ENCODE peak calls at places on chromosomes 12 and 14, in nine cellular contexts. N is stimulated activated CD8-positive, alpha-beta memory T cell treated with anti-CD3 and anti-CD28 coated beads, Interleukin-4, amount 100 ng/mL, for 1 hour; T is stimulated activated CD4-positive, alpha-beta T cell treated with anti-CD3 and anti-CD28 coated beads, Interleukin-1b, Interleukin-23, amount 100 ng/mL, for 24 hours; R is activated CD4-positive, alpha-beta T cell treated with anti-CD3 and anti-CD28 coated beads, Interleukin-2, amount 50 U/mL, for 4 hours; Z is heart left ventricle; U is effector memory CD8-positive, alpha-beta T cell; G is HT-29; Q is mesothelial cell of epicardium; P is NCI-H460. W is an unnamed sample.

GRCh38 chr12:115174928-115175327 is 491.0 kb upstream of the TBX3 start:
- DNase-seq in N (no peak), T (no peak), U (no peak), G (no peak), R (no peak), P (no peak), Z (no peak), Q (peak), W (no peak)

GRCh38 chr12:127108360-127109215 is 1158.4 kb upstream of the TMEM132C start:
- DNase-seq in U (peak), N (no peak), P (peak), Z (peak), R (peak), G (peak), Q (peak), T (peak), W (no peak)

GRCh38 chr12:12724421-12725085 is 7.4 kb downstream of the CDKN1B start:
- DNase-seq in U (no peak), R (no peak), Q (no peak), T (no peak), Z (no peak), P (no peak), G (no peak), N (no peak), W (no peak)

GRCh38 chr12:15208871-15209656 is 12.2 kb downstream of the RERG start:
- DNase-seq in Q (no peak), U (no peak), G (no peak), R (no peak), N (no peak), P (no peak), T (no peak), Z (no peak), W (no peak)

GRCh38 chr14:60970146-60970545 is 10.7 kb downstream of the TRMT5 start:
- DNase-seq in N (no peak), R (no peak), G (peak), P (no peak), Q (no peak), T (no peak), U (no peak), Z (no peak), W (no peak)

GRCh38 chr14:103688906-103689902 is 26.0 kb downstream of the XRCC3 start:
- DNase-seq in U (no peak), P (no peak), R (no peak), N (no peak), Q (no peak), T (no peak), Z (peak), G (no peak), W (no peak)

GRCh38 chr12:64571346-64571745 is 38.9 kb upstream of the RASSF3 start:
- DNase-seq in G (no peak), P (no peak), T (no peak), N (no peak), U (no peak), Q (no peak), R (no peak), Z (no peak), W (no peak)

GRCh38 chr12:81758421-81759214 is 532 bp downstream of the PPFIA2 start:
- DNase-seq in N (no peak), G (no peak), U (no peak), Z (peak), Q (peak), P (no peak), R (no peak), T (peak), W (no peak)

GRCh38 chr12:89379100-89379838 is 27.0 kb upstream of the DUSP6 start:
- DNase-seq in G (no peak), N (no peak), P (no peak), T (no peak), U (no peak), R (no peak), Z (no peak), Q (no peak), W (no peak)

GRCh38 chr14:85234626-85235025 is 295.3 kb upstream of the FLRT2 start:
- DNase-seq in T (no peak), U (no peak), Q (no peak), Z (no peak), P (no peak), R (no peak), N (no peak), G (peak), W (no peak)

GRCh38 chr14:36300337-36300736 is 20.1 kb downstream of the MBIP start:
- DNase-seq in T (no peak), Q (no peak), G (no peak), R (no peak), P (no peak), N (no peak), U (no peak), Z (no peak), W (no peak)

GRCh38 chr12:103799504-103800251 is 41.4 kb downstream of the NT5DC3 start:
- DNase-seq in Z (no peak), G (peak), N (no peak), T (no peak), Q (no peak), P (peak), R (no peak), U (no peak), W (no peak)

GRCh38 chr14:91964724-91965123 is 17.2 kb upstream of the FBLN5 start:
- DNase-seq in N (no peak), Z (no peak), Q (no peak), T (no peak), G (no peak), U (no peak), R (no peak), P (no peak), W (no peak)

W was measured in B cell.